ENCODE peak calls at places on chromosome X, in seven cellular contexts. X is brain microvascular endothelial cell, I is HCT116, E is PC-3, S is endodermal cell, K is cardiac fibroblast, M is AG10803. N is an unnamed sample.
A peak's percentile ranks its signal among the peaks of the same experiment; 100 is the strongest.

GRCh38 chrX:9749141-9749540 is 16.5 kb downstream of the GPR143 start:
- DNase-seq in S (no peak), I (no peak), M (no peak), E (no peak), X (no peak), K (no peak), N (no peak)

GRCh38 chrX:53048169-53049126 is at the start of gene GPR173:
- DNase-seq in K (peak; percentile 63), M (peak; percentile 74), S (peak; percentile 85), X (peak; percentile 43), I (no peak), E (peak; percentile 49), N (peak; percentile 7)

GRCh38 chrX:12798601-12799000 is 7.4 kb downstream of the PRPS2 start:
- DNase-seq in E (no peak), M (peak; percentile 12), I (no peak), X (no peak), S (no peak), K (no peak), N (no peak)

GRCh38 chrX:87006561-87006960 is 511.0 kb upstream of the KLHL4 start:
- DNase-seq in I (no peak), E (no peak), X (no peak), S (peak; percentile 48), K (no peak), M (no peak), N (no peak)

GRCh38 chrX:13923845-13924244 is 105.8 kb downstream of the GEMIN8 start:
- DNase-seq in M (no peak), I (no peak), X (no peak), K (no peak), S (no peak), E (peak; percentile 30), N (no peak)

GRCh38 chrX:70444326-70445196 is at the start of gene DLG3:
- DNase-seq in X (no peak), E (peak; percentile 30), K (peak; percentile 46), S (peak; percentile 86), I (no peak), M (peak; percentile 28), N (no peak)

GRCh38 chrX:106608016-106608415 is 3.8 kb upstream of the RADX start:
- DNase-seq in X (no peak), E (no peak), K (no peak), M (no peak), S (no peak), I (no peak), N (no peak)

GRCh38 chrX:31316340-31316991 is 244.6 kb upstream of the FTHL17 start:
- DNase-seq in M (no peak), K (no peak), S (no peak), X (no peak), I (no peak), E (no peak), N (no peak)

GRCh38 chrX:135572436-135572835 is 52.0 kb downstream of the INTS6L start:
- DNase-seq in M (peak; percentile 0), K (peak; percentile 5), I (no peak), S (no peak), X (no peak), E (no peak), N (no peak)
- TF ChIP-seq CTCF in M (peak; percentile 52), K (peak; percentile 31), I (peak; percentile 42), S (peak; percentile 63), X (peak; percentile 20), E (peak; percentile 64), N (peak; percentile 20)

DNA sequence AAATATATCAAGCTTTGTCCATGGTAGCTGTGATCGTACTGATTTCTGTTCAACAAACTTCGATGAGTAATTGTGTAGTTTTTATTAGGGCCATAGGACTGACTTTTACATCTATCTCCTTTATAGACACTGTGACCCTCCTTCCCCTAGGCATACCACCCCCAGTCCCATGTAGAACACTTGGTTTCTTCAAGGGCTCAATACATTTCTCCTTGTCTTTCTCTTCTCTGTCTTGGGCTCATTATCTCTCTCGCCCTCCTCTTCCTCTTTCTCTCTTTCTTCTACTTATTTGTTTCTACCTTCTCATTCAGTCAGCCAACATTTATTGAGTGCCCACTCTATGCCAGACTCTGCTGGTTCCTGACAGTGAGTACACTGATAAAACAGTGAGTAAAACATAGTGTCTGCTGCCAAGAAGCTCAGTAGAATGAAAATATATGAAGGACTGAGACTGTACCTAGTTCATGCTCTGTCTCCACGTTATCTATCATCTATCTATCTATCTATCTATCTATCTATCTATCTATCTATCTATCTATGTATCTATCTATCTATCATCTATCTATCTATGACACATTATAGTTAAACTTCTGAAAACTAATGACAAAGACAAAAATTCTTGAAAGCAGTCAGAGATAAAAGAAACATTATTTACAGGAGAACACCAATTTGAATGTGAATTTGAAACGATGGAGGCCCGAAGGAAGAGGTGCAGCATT is 122.8 kb downstream of the RBMX2 start:
- DNase-seq in I (no peak), X (no peak), K (no peak), M (no peak), S (no peak), E (no peak), N (no peak)
- H3K4me3 ChIP-seq in I (no peak overlapping the region), X (no peak overlapping the region), K (no peak overlapping the region), M (no peak overlapping the region), S (peak overlapping the region; percentile 78), E (peak overlapping the region; percentile 67), N (peak overlapping the region; percentile 44)

GRCh38 chrX:15855562-15856256 is 1.1 kb upstream of the AP1S2 start:
- DNase-seq in E (no peak), M (no peak), I (no peak), X (no peak), K (no peak), S (no peak), N (no peak)

GRCh38 chrX:15853586-15854079 is 980 bp downstream of the AP1S2 start:
- DNase-seq in S (peak; percentile 52), K (no peak), I (no peak), X (no peak), M (no peak), E (peak; percentile 15), N (no peak)

GRCh38 chrX:15854712-15855561 is at the start of gene AP1S2:
- DNase-seq in I (peak; percentile 78), K (peak; percentile 87), M (peak; percentile 91), E (peak; percentile 93), X (peak; percentile 85), S (peak; percentile 99), N (peak; percentile 55)

GRCh38 chrX:15856580-15856979 is 2.0 kb upstream of the AP1S2 start:
- DNase-seq in X (no peak), I (no peak), E (no peak), K (no peak), S (no peak), M (no peak), N (no peak)

DNA sequence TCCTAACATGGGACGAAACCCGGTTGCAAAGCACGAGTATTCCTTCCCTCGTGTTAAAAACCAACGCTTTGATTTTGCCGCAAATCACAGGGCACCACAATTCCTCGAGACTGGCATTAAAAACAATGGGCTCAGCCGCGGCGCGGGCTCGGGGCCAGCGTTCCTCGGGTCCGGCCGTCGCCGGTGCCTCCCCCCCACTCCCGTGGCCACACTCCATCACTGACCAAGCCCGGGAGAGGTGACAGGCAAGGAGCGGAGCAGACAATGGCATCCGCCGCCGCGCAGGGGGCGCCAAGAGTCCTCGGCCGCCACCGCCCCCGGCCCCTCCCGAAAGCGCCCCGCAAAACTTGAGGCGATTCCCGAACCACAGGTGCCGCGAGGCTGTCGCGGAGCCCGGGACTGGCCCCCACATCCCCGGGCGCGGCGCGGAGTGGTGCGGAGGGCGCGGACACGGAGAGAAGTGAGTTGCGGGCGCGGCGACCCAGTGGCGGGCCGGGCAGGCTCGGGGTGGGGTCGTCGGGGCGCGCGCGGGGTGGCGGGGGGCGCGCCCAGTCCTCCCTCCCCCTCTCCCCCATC is 445 bp downstream of the AP1S2 start:
- DNase-seq in I (no peak), S (peak; percentile 85), M (no peak), K (no peak), X (no peak), E (peak; percentile 22), N (no peak)
- TF ChIP-seq CTCF in I (no peak), S (peak; percentile 68), M (no peak), K (no peak), X (no peak), E (peak; percentile 36), N (no peak)

DNA sequence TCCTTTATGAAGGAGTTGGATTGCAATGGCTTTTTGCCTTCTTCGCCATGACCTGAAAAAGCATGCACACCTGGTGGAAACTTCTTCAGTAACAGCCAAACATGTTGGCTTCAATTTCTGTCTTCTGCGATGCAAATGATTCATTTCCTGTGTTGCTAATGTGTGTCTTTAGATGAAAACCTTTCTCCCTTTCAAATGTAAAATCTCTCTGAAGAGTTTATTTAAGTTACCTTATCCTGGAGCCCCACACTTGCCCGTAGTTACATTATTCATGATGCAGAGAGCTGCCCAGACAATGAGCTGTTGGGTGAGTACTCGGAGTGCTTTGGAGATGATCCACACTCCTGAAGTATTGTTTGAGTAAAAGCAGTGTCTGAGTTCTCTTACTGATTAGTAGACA is 1100.9 kb downstream of the RPA4 start:
- DNase-seq in X (no peak), E (peak; percentile 37), K (no peak), I (no peak), M (no peak), S (peak; percentile 63), N (no peak)
- H3K4me3 ChIP-seq in X (no peak overlapping the region), E (no peak overlapping the region), K (no peak overlapping the region), I (no peak overlapping the region), M (no peak overlapping the region), S (no peak overlapping the region), N (no peak overlapping the region)

GRCh38 chrX:119661486-119661885 is 31.5 kb downstream of the SEPTIN6 start:
- DNase-seq in S (no peak), X (no peak), E (no peak), K (no peak), I (no peak), M (no peak), N (no peak)
- TF ChIP-seq CTCF in S (no peak), X (no peak), E (no peak), K (no peak), I (no peak), M (no peak), N (no peak)

GRCh38 chrX:54866606-54867005 is 54.0 kb upstream of the TRO start:
- DNase-seq in K (no peak), X (no peak), E (no peak), M (no peak), S (no peak), I (no peak), N (no peak)
- H3K4me3 ChIP-seq in K (no peak overlapping the region), X (no peak overlapping the region), E (no peak overlapping the region), M (no peak overlapping the region), S (no peak overlapping the region), I (no peak overlapping the region), N (no peak overlapping the region)

N was measured in HFF-Myc.